ENCODE peak calls at places on chromosomes 3 and 15, in nine cellular contexts. Y, N, M, U, S, K, T, H and O are unnamed samples.
A peak's percentile ranks its signal among the peaks of the same experiment; 100 is the strongest.

GRCh38 chr3:52149726-52150125 is 4.5 kb downstream of the POC1A start:
- DNase-seq in Y (no peak), N (no peak), M (no peak), U (no peak), S (no peak), K (no peak), T (no peak), H (no peak), O (no peak)

GRCh38 chr15:70100495-70101331 is 3.0 kb upstream of the TLE3 start:
- DNase-seq in Y (no peak), N (peak; percentile 59), M (peak; percentile 53), U (peak; percentile 56), S (no peak), K (no peak), T (peak; percentile 44), H (peak; percentile 71), O (peak; percentile 63)

GRCh38 chr15:76062282-76062681 is 2.5 kb downstream of the TMEM266 start:
- DNase-seq in Y (no peak), N (no peak), M (no peak), U (no peak), S (no peak), K (no peak), T (no peak), H (no peak), O (no peak)

GRCh38 chr3:169453256-169454059 is 210.1 kb downstream of the MECOM start:
- DNase-seq in Y (no peak), N (no peak), M (no peak), U (no peak), S (no peak), K (no peak), T (no peak), H (no peak), O (no peak)

GRCh38 chr15:90143176-90143655 is 40.9 kb upstream of the IDH2 start:
- DNase-seq in Y (no peak), N (peak; percentile 67), M (peak; percentile 37), U (peak; percentile 53), S (peak; percentile 77), K (no peak), T (peak; percentile 31), H (peak; percentile 84), O (peak; percentile 56)

GRCh38 chr3:59411176-59411575 is 361.4 kb upstream of the CFAP20DC start:
- DNase-seq in Y (no peak), N (no peak), M (no peak), U (no peak), S (no peak), K (no peak), T (no peak), H (no peak), O (no peak)

GRCh38 chr15:58669108-58669507 is 80.4 kb downstream of the ADAM10 start:
- DNase-seq in Y (no peak), N (no peak), M (no peak), U (no peak), S (no peak), K (no peak), T (no peak), H (no peak), O (no peak)

GRCh38 chr3:179076243-179077027 is 4.8 kb upstream of the ZMAT3 start:
- DNase-seq in Y (no peak), N (no peak), M (no peak), U (no peak), S (no peak), K (no peak), T (no peak), H (no peak), O (no peak)

GRCh38 chr15:32898991-32899613 is 181.3 kb downstream of the GREM1 start:
- DNase-seq in Y (peak; percentile 11), N (peak; percentile 25), M (no peak), U (no peak), S (no peak), K (no peak), T (peak; percentile 52), H (peak; percentile 52), O (no peak)

GRCh38 chr3:141945726-141946125 is 69.3 kb downstream of the ATP1B3 start:
- DNase-seq in Y (no peak), N (no peak), M (no peak), U (no peak), S (no peak), K (no peak), T (no peak), H (no peak), O (no peak)

GRCh38 chr3:162525791-162526190 is 1029.2 kb downstream of the OTOL1 start:
- DNase-seq in Y (no peak), N (no peak), M (no peak), U (no peak), S (no peak), K (no peak), T (no peak), H (no peak), O (no peak)

GRCh38 chr3:120743556-120744195 is 1.1 kb downstream of the GTF2E1 start:
- DNase-seq in Y (no peak), N (no peak), M (no peak), U (no peak), S (no peak), K (no peak), T (no peak), H (peak; percentile 1), O (no peak)

GRCh38 chr15:84570164-84570692 is 30.6 kb upstream of the ZSCAN2 start:
- DNase-seq in Y (no peak), N (peak; percentile 16), M (peak; percentile 39), U (peak; percentile 11), S (peak; percentile 2), K (no peak), T (no peak), H (no peak), O (peak; percentile 61)

GRCh38 chr3:144947895-144948294 is 976.3 kb downstream of the DIPK2A start:
- DNase-seq in Y (no peak), N (no peak), M (no peak), U (no peak), S (no peak), K (no peak), T (no peak), H (no peak), O (no peak)

GRCh38 chr3:44845528-44846520 is 15.9 kb upstream of the TMEM42 start:
- DNase-seq in Y (no peak), N (no peak), M (no peak), U (no peak), S (no peak), K (no peak), T (no peak), H (no peak), O (peak; percentile 40)

GRCh38 chr3:99895106-99895705 is 77.5 kb downstream of the CMSS1 start:
- DNase-seq in Y (no peak), N (no peak), M (no peak), U (no peak), S (no peak), K (no peak), T (no peak), H (no peak), O (no peak)

GRCh38 chr3:76403556-76403955 is 618.2 kb upstream of the ZNF717 start:
- DNase-seq in Y (no peak), N (no peak), M (no peak), U (no peak), S (peak; percentile 10), K (no peak), T (no peak), H (no peak), O (no peak)

GRCh38 chr3:186108106-186108940 is 566 bp downstream of the ETV5 start:
- DNase-seq in Y (no peak), N (peak; percentile 63), M (no peak), U (peak; percentile 9), S (peak; percentile 63), K (peak; percentile 41), T (peak; percentile 4), H (peak; percentile 74), O (peak; percentile 49)

GRCh38 chr15:36161781-36162212 is 417.6 kb upstream of the CDIN1 start:
- DNase-seq in Y (no peak), N (no peak), M (no peak), U (no peak), S (no peak), K (no peak), T (no peak), H (no peak), O (peak; percentile 18)

GRCh38 chr15:75840659-75841058 is 2.6 kb upstream of the UBE2Q2 start:
- DNase-seq in Y (no peak), N (no peak), M (no peak), U (no peak), S (peak; percentile 43), K (no peak), T (no peak), H (no peak), O (peak; percentile 30)

GRCh38 chr3:123766195-123767019 is 117.7 kb downstream of the MYLK start:
- DNase-seq in Y (no peak), N (no peak), M (no peak), U (no peak), S (no peak), K (no peak), T (no peak), H (no peak), O (no peak)

GRCh38 chr3:195407511-195408409 is 35.1 kb downstream of the ACAP2 start:
- DNase-seq in Y (no peak), N (no peak), M (no peak), U (no peak), S (no peak), K (no peak), T (no peak), H (no peak), O (no peak)

GRCh38 chr15:98800437-98801233 is 152.3 kb downstream of the IGF1R start:
- DNase-seq in Y (peak; percentile 88), N (peak; percentile 46), M (no peak), U (no peak), S (peak; percentile 60), K (peak; percentile 10), T (peak; percentile 69), H (peak; percentile 38), O (peak; percentile 72)

GRCh38 chr3:79406175-79406574 is 361.6 kb downstream of the ROBO1 start:
- DNase-seq in Y (no peak), N (no peak), M (no peak), U (no peak), S (no peak), K (no peak), T (no peak), H (no peak), O (no peak)

GRCh38 chr3:46102059-46102779 is 74.9 kb upstream of the XCR1 start:
- DNase-seq in Y (no peak), N (no peak), M (no peak), U (no peak), S (no peak), K (no peak), T (no peak), H (no peak), O (no peak)

GRCh38 chr3:102662223-102662622 is 227.4 kb downstream of the ZPLD1 start:
- DNase-seq in Y (no peak), N (no peak), M (no peak), U (no peak), S (no peak), K (no peak), T (no peak), H (no peak), O (no peak)

GRCh38 chr15:93070901-93071300 is 18.1 kb downstream of the RGMA start:
- DNase-seq in Y (no peak), N (no peak), M (no peak), U (no peak), S (no peak), K (no peak), T (no peak), H (no peak), O (no peak)

GRCh38 chr3:69300296-69300695 is 85.6 kb downstream of the FRMD4B start:
- DNase-seq in Y (no peak), N (no peak), M (no peak), U (no peak), S (no peak), K (no peak), T (no peak), H (no peak), O (no peak)